ENCODE peak calls at places on chromosomes 7 and 10, in eight cellular contexts. One of them, this sample, is unnamed.

GRCh38 chr10:49679480-49679893 is at the start of gene C10orf53:
- DNase-seq in bronchial epithelial cell: peak
- DNase-seq in body of pancreas: peak
- DNase-seq in esophagus squamous epithelium: no peak
- DNase-seq in breast epithelium: no peak
- DNase-seq in hepatocyte: peak
- DNase-seq in right lobe of liver: no peak
- DNase-seq in fibroblast of mammary gland: peak
- DNase-seq in this sample: no peak

GRCh38 chr7:25835191-25835590 is 316.8 kb upstream of the NFE2L3 start:
- DNase-seq in hepatocyte: no peak
- DNase-seq in esophagus squamous epithelium: no peak
- DNase-seq in bronchial epithelial cell: peak
- DNase-seq in fibroblast of mammary gland: peak
- DNase-seq in right lobe of liver: no peak
- DNase-seq in body of pancreas: no peak
- DNase-seq in breast epithelium: no peak
- DNase-seq in this sample: no peak

GRCh38 chr7:155198901-155199845 is 98.5 kb upstream of the INSIG1 start:
- DNase-seq in body of pancreas: no peak
- DNase-seq in fibroblast of mammary gland: peak
- DNase-seq in breast epithelium: no peak
- DNase-seq in esophagus squamous epithelium: no peak
- DNase-seq in bronchial epithelial cell: peak
- DNase-seq in right lobe of liver: no peak
- DNase-seq in hepatocyte: no peak
- DNase-seq in this sample: no peak

GRCh38 chr7:47392241-47392759 is 189.6 kb downstream of the TNS3 start:
- DNase-seq in breast epithelium: peak
- DNase-seq in bronchial epithelial cell: no peak
- DNase-seq in esophagus squamous epithelium: no peak
- DNase-seq in right lobe of liver: no peak
- DNase-seq in body of pancreas: peak
- DNase-seq in fibroblast of mammary gland: peak
- DNase-seq in hepatocyte: peak
- DNase-seq in this sample: no peak

GRCh38 chr10:6195376-6195775 is 7.4 kb upstream of the PFKFB3 start:
- DNase-seq in right lobe of liver: peak
- DNase-seq in body of pancreas: no peak
- DNase-seq in fibroblast of mammary gland: peak
- DNase-seq in bronchial epithelial cell: no peak
- DNase-seq in breast epithelium: no peak
- DNase-seq in hepatocyte: no peak
- DNase-seq in esophagus squamous epithelium: no peak
- DNase-seq in this sample: no peak

GRCh38 chr10:45593938-45594275 is 78.7 kb downstream of the ZFAND4 start:
- DNase-seq in body of pancreas: no peak
- DNase-seq in esophagus squamous epithelium: no peak
- DNase-seq in bronchial epithelial cell: no peak
- DNase-seq in right lobe of liver: no peak
- DNase-seq in breast epithelium: no peak
- DNase-seq in fibroblast of mammary gland: no peak
- DNase-seq in hepatocyte: no peak
- DNase-seq in this sample: no peak

GRCh38 chr10:126104767-126105166 is 208.4 kb downstream of the FANK1 start:
- DNase-seq in breast epithelium: no peak
- DNase-seq in esophagus squamous epithelium: no peak
- DNase-seq in hepatocyte: no peak
- DNase-seq in body of pancreas: peak
- DNase-seq in right lobe of liver: no peak
- DNase-seq in fibroblast of mammary gland: peak
- DNase-seq in bronchial epithelial cell: no peak
- DNase-seq in this sample: no peak

GRCh38 chr7:28571405-28571804 is 159.1 kb downstream of the CREB5 start:
- DNase-seq in breast epithelium: no peak
- DNase-seq in bronchial epithelial cell: no peak
- DNase-seq in right lobe of liver: no peak
- DNase-seq in hepatocyte: no peak
- DNase-seq in esophagus squamous epithelium: no peak
- DNase-seq in body of pancreas: no peak
- DNase-seq in fibroblast of mammary gland: no peak
- DNase-seq in this sample: no peak

GRCh38 chr10:48470893-48471805 is 133.7 kb downstream of the ARHGAP22 start:
- DNase-seq in bronchial epithelial cell: peak
- DNase-seq in hepatocyte: no peak
- DNase-seq in body of pancreas: no peak
- DNase-seq in fibroblast of mammary gland: peak
- DNase-seq in right lobe of liver: no peak
- DNase-seq in esophagus squamous epithelium: no peak
- DNase-seq in breast epithelium: peak
- DNase-seq in this sample: peak

GRCh38 chr10:1372212-1372611 is 316.0 kb downstream of the WDR37 start:
- DNase-seq in right lobe of liver: no peak
- DNase-seq in breast epithelium: no peak
- DNase-seq in esophagus squamous epithelium: no peak
- DNase-seq in hepatocyte: no peak
- DNase-seq in fibroblast of mammary gland: no peak
- DNase-seq in bronchial epithelial cell: no peak
- DNase-seq in body of pancreas: no peak
- DNase-seq in this sample: no peak

GRCh38 chr7:50853311-50853710 is 70.6 kb upstream of the GRB10 start:
- DNase-seq in right lobe of liver: no peak
- DNase-seq in fibroblast of mammary gland: no peak
- DNase-seq in hepatocyte: no peak
- DNase-seq in bronchial epithelial cell: no peak
- DNase-seq in body of pancreas: no peak
- DNase-seq in esophagus squamous epithelium: no peak
- DNase-seq in breast epithelium: no peak
- DNase-seq in this sample: no peak

GRCh38 chr7:7434379-7434778 is 101.3 kb downstream of the COL28A1 start:
- DNase-seq in breast epithelium: no peak
- DNase-seq in bronchial epithelial cell: no peak
- DNase-seq in esophagus squamous epithelium: no peak
- DNase-seq in hepatocyte: no peak
- DNase-seq in right lobe of liver: no peak
- DNase-seq in fibroblast of mammary gland: no peak
- DNase-seq in body of pancreas: no peak
- DNase-seq in this sample: no peak

GRCh38 chr7:134702366-134703240 is 56.0 kb downstream of the BPGM start:
- DNase-seq in hepatocyte: no peak
- DNase-seq in right lobe of liver: no peak
- DNase-seq in fibroblast of mammary gland: no peak
- DNase-seq in breast epithelium: no peak
- DNase-seq in bronchial epithelial cell: no peak
- DNase-seq in esophagus squamous epithelium: no peak
- DNase-seq in body of pancreas: no peak
- DNase-seq in this sample: no peak

GRCh38 chr10:123583639-123584418 is 82.3 kb upstream of the GPR26 start:
- DNase-seq in bronchial epithelial cell: peak
- DNase-seq in body of pancreas: peak
- DNase-seq in right lobe of liver: peak
- DNase-seq in fibroblast of mammary gland: peak
- DNase-seq in esophagus squamous epithelium: no peak
- DNase-seq in hepatocyte: peak
- DNase-seq in breast epithelium: peak
- DNase-seq in this sample: no peak

GRCh38 chr7:101532000-101532399 is 97.1 kb downstream of the MYL10 start:
- DNase-seq in body of pancreas: no peak
- DNase-seq in right lobe of liver: no peak
- DNase-seq in hepatocyte: no peak
- DNase-seq in bronchial epithelial cell: no peak
- DNase-seq in esophagus squamous epithelium: no peak
- DNase-seq in breast epithelium: no peak
- DNase-seq in fibroblast of mammary gland: no peak
- DNase-seq in this sample: no peak

GRCh38 chr10:4431114-4431862 is 394.7 kb upstream of the AKR1E2 start:
- DNase-seq in breast epithelium: no peak
- DNase-seq in bronchial epithelial cell: peak
- DNase-seq in body of pancreas: no peak
- DNase-seq in right lobe of liver: no peak
- DNase-seq in fibroblast of mammary gland: peak
- DNase-seq in esophagus squamous epithelium: no peak
- DNase-seq in hepatocyte: no peak
- DNase-seq in this sample: no peak

GRCh38 chr10:12322583-12323131 is 26.7 kb upstream of the CAMK1D start:
- DNase-seq in body of pancreas: no peak
- DNase-seq in bronchial epithelial cell: peak
- DNase-seq in breast epithelium: no peak
- DNase-seq in esophagus squamous epithelium: no peak
- DNase-seq in hepatocyte: no peak
- DNase-seq in right lobe of liver: peak
- DNase-seq in fibroblast of mammary gland: no peak
- DNase-seq in this sample: no peak

GRCh38 chr7:159107052-159107892 is 37.4 kb downstream of the VIPR2 start:
- DNase-seq in bronchial epithelial cell: no peak
- DNase-seq in body of pancreas: no peak
- DNase-seq in fibroblast of mammary gland: no peak
- DNase-seq in hepatocyte: no peak
- DNase-seq in right lobe of liver: peak
- DNase-seq in breast epithelium: no peak
- DNase-seq in esophagus squamous epithelium: no peak
- DNase-seq in this sample: no peak

GRCh38 chr10:75399461-75400162 is 2.0 kb downstream of the ZNF503 start:
- DNase-seq in esophagus squamous epithelium: no peak
- DNase-seq in body of pancreas: peak
- DNase-seq in fibroblast of mammary gland: peak
- DNase-seq in hepatocyte: peak
- DNase-seq in breast epithelium: peak
- DNase-seq in right lobe of liver: peak
- DNase-seq in bronchial epithelial cell: no peak
- DNase-seq in this sample: no peak

GRCh38 chr7:150964593-150965111 is 13.5 kb downstream of the KCNH2 start:
- DNase-seq in breast epithelium: no peak
- DNase-seq in bronchial epithelial cell: no peak
- DNase-seq in right lobe of liver: no peak
- DNase-seq in hepatocyte: no peak
- DNase-seq in body of pancreas: peak
- DNase-seq in esophagus squamous epithelium: no peak
- DNase-seq in fibroblast of mammary gland: no peak
- DNase-seq in this sample: no peak

GRCh38 chr7:152664636-152665035 is 11.3 kb downstream of the XRCC2 start:
- DNase-seq in breast epithelium: no peak
- DNase-seq in esophagus squamous epithelium: no peak
- DNase-seq in bronchial epithelial cell: peak
- DNase-seq in fibroblast of mammary gland: no peak
- DNase-seq in body of pancreas: no peak
- DNase-seq in right lobe of liver: no peak
- DNase-seq in hepatocyte: peak
- DNase-seq in this sample: no peak

DNA sequence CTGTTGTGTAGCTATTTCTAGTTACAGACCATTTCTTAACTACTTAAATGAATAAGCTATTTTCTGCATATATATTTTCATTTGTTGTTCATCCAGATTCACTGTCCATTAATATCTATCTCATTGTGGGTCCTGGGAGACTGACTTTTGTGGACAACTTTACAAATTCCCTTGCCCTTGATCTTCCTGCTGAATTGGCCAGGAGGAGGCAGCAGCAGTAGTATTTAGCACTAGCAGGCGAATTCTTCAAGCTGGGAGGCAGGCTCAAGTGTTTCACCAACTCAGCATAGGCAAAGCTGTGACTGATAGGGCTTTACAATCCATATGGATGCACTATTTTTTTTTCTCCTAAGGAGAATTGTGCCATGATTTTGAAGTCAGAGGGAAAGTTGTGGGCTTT is 461.0 kb upstream of the NRG3 start:
- DNase-seq in hepatocyte: peak
- DNase-seq in breast epithelium: no peak
- DNase-seq in right lobe of liver: no peak
- DNase-seq in bronchial epithelial cell: no peak
- DNase-seq in esophagus squamous epithelium: no peak
- DNase-seq in fibroblast of mammary gland: no peak
- DNase-seq in body of pancreas: no peak
- DNase-seq in this sample: no peak
- TF ChIP-seq CTCF in hepatocyte: peak
- TF ChIP-seq CTCF in breast epithelium: no peak
- TF ChIP-seq CTCF in right lobe of liver: peak
- TF ChIP-seq CTCF in bronchial epithelial cell: no peak
- TF ChIP-seq CTCF in esophagus squamous epithelium: no peak
- TF ChIP-seq CTCF in fibroblast of mammary gland: no peak
- TF ChIP-seq CTCF in body of pancreas: no peak
- TF ChIP-seq CTCF in this sample: no peak

GRCh38 chr7:105141068-105141467 is 127.1 kb downstream of the KMT2E start:
- DNase-seq in right lobe of liver: no peak
- DNase-seq in body of pancreas: no peak
- DNase-seq in fibroblast of mammary gland: peak
- DNase-seq in hepatocyte: peak
- DNase-seq in breast epithelium: no peak
- DNase-seq in bronchial epithelial cell: peak
- DNase-seq in esophagus squamous epithelium: no peak
- DNase-seq in this sample: no peak
- TF ChIP-seq CTCF in right lobe of liver: peak
- TF ChIP-seq CTCF in body of pancreas: no peak
- TF ChIP-seq CTCF in fibroblast of mammary gland: peak
- TF ChIP-seq CTCF in hepatocyte: peak
- TF ChIP-seq CTCF in breast epithelium: no peak
- TF ChIP-seq CTCF in bronchial epithelial cell: peak
- TF ChIP-seq CTCF in esophagus squamous epithelium: no peak
- TF ChIP-seq CTCF in this sample: peak

GRCh38 chr7:147535619-147536200 is 1054.9 kb upstream of the C7orf33 start:
- DNase-seq in right lobe of liver: no peak
- DNase-seq in body of pancreas: no peak
- DNase-seq in hepatocyte: peak
- DNase-seq in esophagus squamous epithelium: no peak
- DNase-seq in breast epithelium: no peak
- DNase-seq in fibroblast of mammary gland: peak
- DNase-seq in bronchial epithelial cell: no peak
- DNase-seq in this sample: no peak
- TF ChIP-seq CTCF in right lobe of liver: no peak
- TF ChIP-seq CTCF in body of pancreas: no peak
- TF ChIP-seq CTCF in hepatocyte: no peak
- TF ChIP-seq CTCF in esophagus squamous epithelium: no peak
- TF ChIP-seq CTCF in breast epithelium: no peak
- TF ChIP-seq CTCF in fibroblast of mammary gland: no peak
- TF ChIP-seq CTCF in bronchial epithelial cell: no peak
- TF ChIP-seq CTCF in this sample: no peak

DNA sequence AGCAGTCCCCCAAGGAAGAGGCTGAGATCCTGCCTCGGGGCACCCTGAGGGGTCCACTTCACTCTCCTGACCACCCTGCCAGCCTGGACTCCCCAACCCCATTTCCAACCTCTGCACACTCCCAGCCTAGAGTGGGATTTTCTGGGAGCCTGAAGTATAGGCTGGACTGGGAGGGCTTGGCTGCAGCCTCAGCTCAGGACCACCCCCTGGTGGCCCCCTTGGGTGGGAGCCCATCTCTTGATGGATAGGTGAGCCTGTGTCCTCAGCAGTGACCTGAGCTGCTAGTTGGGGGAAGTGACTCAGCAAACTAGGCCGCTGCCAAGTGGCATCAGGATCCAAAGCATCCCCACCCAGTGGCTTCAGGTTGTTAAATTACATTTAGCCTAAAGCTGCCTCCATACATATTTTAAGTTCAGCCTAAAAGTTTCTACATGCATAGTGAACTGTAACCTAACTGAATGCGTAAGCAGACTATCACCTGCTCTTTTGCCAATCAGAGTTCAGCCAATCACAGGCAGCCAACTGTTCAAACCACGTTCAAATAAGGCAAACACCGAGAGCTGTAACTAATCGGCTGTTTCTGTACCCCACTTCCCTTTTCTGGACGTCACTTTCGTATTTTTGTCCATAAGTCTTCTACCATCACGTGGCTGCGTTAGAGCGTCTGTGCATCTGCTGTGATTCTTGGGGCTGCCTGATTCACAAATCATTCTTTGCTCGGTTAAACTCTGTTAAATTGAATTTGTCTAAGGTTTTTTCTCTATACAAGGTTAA is 144.0 kb downstream of the PLPP4 start:
- DNase-seq in breast epithelium: no peak
- DNase-seq in esophagus squamous epithelium: no peak
- DNase-seq in body of pancreas: no peak
- DNase-seq in fibroblast of mammary gland: no peak
- DNase-seq in hepatocyte: peak
- DNase-seq in right lobe of liver: no peak
- DNase-seq in bronchial epithelial cell: no peak
- DNase-seq in this sample: no peak
- TF ChIP-seq CTCF in breast epithelium: no peak
- TF ChIP-seq CTCF in esophagus squamous epithelium: no peak
- TF ChIP-seq CTCF in body of pancreas: no peak
- TF ChIP-seq CTCF in fibroblast of mammary gland: no peak
- TF ChIP-seq CTCF in hepatocyte: peak
- TF ChIP-seq CTCF in right lobe of liver: no peak
- TF ChIP-seq CTCF in bronchial epithelial cell: peak
- TF ChIP-seq CTCF in this sample: no peak